ENCODE peak calls at places on chromosomes 2 and 18, in four cellular contexts. One of them, this sample, is unnamed.
A peak's percentile ranks its signal among the peaks of the same experiment; 100 is the strongest.

GRCh38 chr2:84888401-84889276 is 7.8 kb upstream of the TRABD2A start:
- DNase-seq in H9: no peak
- DNase-seq in IMR-90: peak; percentile 83
- DNase-seq in mesendoderm: no peak
- DNase-seq in this sample: peak; percentile 31

GRCh38 chr18:78021196-78021595 is 771.5 kb downstream of the GALR1 start:
- DNase-seq in H9: no peak
- DNase-seq in IMR-90: no peak
- DNase-seq in mesendoderm: peak; percentile 38
- DNase-seq in this sample: no peak

GRCh38 chr2:233830111-233830760 is 24.1 kb downstream of the HJURP start:
- DNase-seq in H9: peak; percentile 18
- DNase-seq in IMR-90: no peak
- DNase-seq in mesendoderm: no peak
- DNase-seq in this sample: no peak

GRCh38 chr18:63025251-63025710 is 294.3 kb downstream of the BCL2 start:
- DNase-seq in H9: peak; percentile 60
- DNase-seq in IMR-90: no peak
- DNase-seq in mesendoderm: peak; percentile 64
- DNase-seq in this sample: no peak

GRCh38 chr2:233705911-233706506 is 6.7 kb upstream of the UGT1A5 start:
- DNase-seq in H9: no peak
- DNase-seq in IMR-90: peak; percentile 1
- DNase-seq in mesendoderm: no peak
- DNase-seq in this sample: no peak

GRCh38 chr2:128309341-128310093 is 9.2 kb downstream of the HS6ST1 start:
- DNase-seq in H9: peak; percentile 25
- DNase-seq in IMR-90: peak; percentile 86
- DNase-seq in mesendoderm: no peak
- DNase-seq in this sample: no peak

GRCh38 chr2:147543056-147543455 is 301.8 kb upstream of the ACVR2A start:
- DNase-seq in H9: no peak
- DNase-seq in IMR-90: peak; percentile 5
- DNase-seq in mesendoderm: no peak
- DNase-seq in this sample: no peak

GRCh38 chr2:131588152-131588873 is 60.6 kb downstream of the CCDC74A start:
- DNase-seq in H9: no peak
- DNase-seq in IMR-90: no peak
- DNase-seq in mesendoderm: no peak
- DNase-seq in this sample: no peak

GRCh38 chr2:40512246-40512645 is 60.4 kb upstream of the SLC8A1 start:
- DNase-seq in H9: no peak
- DNase-seq in IMR-90: no peak
- DNase-seq in mesendoderm: peak; percentile 19
- DNase-seq in this sample: no peak

GRCh38 chr2:100246163-100247145 is 75.8 kb downstream of the LONRF2 start:
- DNase-seq in H9: no peak
- DNase-seq in IMR-90: no peak
- DNase-seq in mesendoderm: peak; percentile 59
- DNase-seq in this sample: no peak

GRCh38 chr2:186201371-186201770 is 284.7 kb upstream of the ZC3H15 start:
- DNase-seq in H9: no peak
- DNase-seq in IMR-90: no peak
- DNase-seq in mesendoderm: peak; percentile 59
- DNase-seq in this sample: no peak

GRCh38 chr2:61877571-61878245 is 10.7 kb downstream of the CCT4 start:
- DNase-seq in H9: no peak
- DNase-seq in IMR-90: no peak
- DNase-seq in mesendoderm: no peak
- DNase-seq in this sample: no peak

GRCh38 chr2:36697424-36698066 is 1.0 kb downstream of the VIT start:
- DNase-seq in H9: no peak
- DNase-seq in IMR-90: peak; percentile 27
- DNase-seq in mesendoderm: peak; percentile 53
- DNase-seq in this sample: no peak

GRCh38 chr18:12408247-12408869 is 629 bp downstream of the PRELID3A start:
- DNase-seq in H9: no peak
- DNase-seq in IMR-90: no peak
- DNase-seq in mesendoderm: peak; percentile 28
- DNase-seq in this sample: no peak

GRCh38 chr2:119170504-119170903 is 12.0 kb upstream of the C1QL2 start:
- DNase-seq in H9: no peak
- DNase-seq in IMR-90: no peak
- DNase-seq in mesendoderm: no peak
- DNase-seq in this sample: no peak

GRCh38 chr2:119174993-119175347 is 16.4 kb upstream of the C1QL2 start:
- DNase-seq in H9: no peak
- DNase-seq in IMR-90: no peak
- DNase-seq in mesendoderm: no peak
- DNase-seq in this sample: no peak

GRCh38 chr2:119174216-119174992 is 15.9 kb upstream of the C1QL2 start:
- DNase-seq in H9: peak; percentile 85
- DNase-seq in IMR-90: no peak
- DNase-seq in mesendoderm: peak; percentile 65
- DNase-seq in this sample: no peak

GRCh38 chr2:119173556-119174060 is 15.1 kb upstream of the C1QL2 start:
- DNase-seq in H9: no peak
- DNase-seq in IMR-90: no peak
- DNase-seq in mesendoderm: no peak
- DNase-seq in this sample: no peak

GRCh38 chr2:119169717-119170116 is 11.2 kb upstream of the C1QL2 start:
- DNase-seq in H9: no peak
- DNase-seq in IMR-90: no peak
- DNase-seq in mesendoderm: peak; percentile 21
- DNase-seq in this sample: no peak
- H4K5ac ChIP-seq in H9: no peak overlapping the region
- H4K5ac ChIP-seq in IMR-90: no peak overlapping the region
- H4K5ac ChIP-seq in mesendoderm: no peak overlapping the region
- H4K5ac ChIP-seq in this sample: no peak overlapping the region

GRCh38 chr2:165239230-165239629 is at the start of gene SCN2A:
- DNase-seq in H9: no peak
- DNase-seq in IMR-90: peak; percentile 49
- DNase-seq in mesendoderm: peak; percentile 63
- DNase-seq in this sample: no peak
- H4K5ac ChIP-seq in H9: no peak within 1 kb of the TSS
- H4K5ac ChIP-seq in IMR-90: no peak within 1 kb of the TSS
- H4K5ac ChIP-seq in mesendoderm: no peak within 1 kb of the TSS
- H4K5ac ChIP-seq in this sample: no peak within 1 kb of the TSS

GRCh38 chr2:217629347-217629746 is 373.4 kb downstream of the TNS1 start:
- DNase-seq in H9: no peak
- DNase-seq in IMR-90: no peak
- DNase-seq in mesendoderm: no peak
- DNase-seq in this sample: no peak

GRCh38 chr2:217634871-217635270 is 367.9 kb downstream of the TNS1 start:
- DNase-seq in H9: no peak
- DNase-seq in IMR-90: no peak
- DNase-seq in mesendoderm: no peak
- DNase-seq in this sample: no peak

GRCh38 chr2:217628061-217628460 is 374.7 kb downstream of the TNS1 start:
- DNase-seq in H9: no peak
- DNase-seq in IMR-90: no peak
- DNase-seq in mesendoderm: no peak
- DNase-seq in this sample: no peak

GRCh38 chr2:217632036-217632435 is 370.8 kb downstream of the TNS1 start:
- DNase-seq in H9: no peak
- DNase-seq in IMR-90: no peak
- DNase-seq in mesendoderm: no peak
- DNase-seq in this sample: no peak

DNA sequence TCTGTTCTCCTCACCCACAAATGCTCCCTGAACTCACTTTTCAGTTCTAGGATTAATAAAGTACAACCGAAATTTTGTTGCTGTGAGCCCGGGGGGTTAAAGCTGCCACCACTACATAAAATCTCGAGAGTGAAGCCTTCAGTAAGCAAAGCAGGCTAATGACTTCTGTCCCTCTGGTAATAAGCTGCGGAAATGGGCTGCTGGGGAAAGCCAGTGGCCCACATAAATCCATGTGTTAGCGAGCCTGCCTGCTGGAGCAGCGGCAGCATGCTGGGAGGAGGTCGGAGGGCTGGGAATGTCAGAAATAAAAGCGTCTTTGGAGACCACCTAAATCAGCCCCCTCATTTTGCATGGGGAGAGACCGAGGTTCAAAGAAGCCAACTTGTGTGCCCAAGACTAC is 371.7 kb downstream of the TNS1 start:
- DNase-seq in H9: no peak
- DNase-seq in IMR-90: no peak
- DNase-seq in mesendoderm: no peak
- DNase-seq in this sample: no peak
- H4K5ac ChIP-seq in H9: no peak overlapping the region
- H4K5ac ChIP-seq in IMR-90: no peak overlapping the region
- H4K5ac ChIP-seq in mesendoderm: no peak overlapping the region
- H4K5ac ChIP-seq in this sample: no peak overlapping the region

GRCh38 chr18:57908092-57908491 is 105.0 kb upstream of the ATP8B1 start:
- DNase-seq in H9: no peak
- DNase-seq in IMR-90: no peak
- DNase-seq in mesendoderm: no peak
- DNase-seq in this sample: no peak
- H4K5ac ChIP-seq in H9: no peak overlapping the region
- H4K5ac ChIP-seq in IMR-90: no peak overlapping the region
- H4K5ac ChIP-seq in mesendoderm: no peak overlapping the region
- H4K5ac ChIP-seq in this sample: no peak overlapping the region

DNA sequence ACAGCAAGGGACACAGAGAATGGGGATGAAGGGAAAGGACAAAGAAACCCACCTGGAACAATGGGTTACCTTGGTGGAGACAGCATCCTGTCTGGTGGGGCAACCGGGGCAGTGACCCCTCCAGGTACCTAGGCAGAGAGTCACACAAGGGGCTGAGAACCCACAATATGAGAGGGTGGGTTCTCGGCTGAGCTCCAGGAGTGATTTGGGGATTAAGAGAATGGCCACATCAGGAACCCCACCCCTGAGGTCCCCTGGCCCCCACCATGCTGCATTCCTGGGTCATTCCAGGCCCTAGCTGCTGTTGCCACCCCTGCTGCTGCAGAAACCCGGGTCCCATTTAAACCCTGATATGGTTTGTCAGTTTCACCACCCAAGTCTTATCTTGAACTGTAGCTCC is 172.3 kb downstream of the RTP5 start:
- DNase-seq in H9: peak; percentile 8
- DNase-seq in IMR-90: no peak
- DNase-seq in mesendoderm: no peak
- DNase-seq in this sample: no peak
- H4K5ac ChIP-seq in H9: no peak overlapping the region
- H4K5ac ChIP-seq in IMR-90: no peak overlapping the region
- H4K5ac ChIP-seq in mesendoderm: no peak overlapping the region
- H4K5ac ChIP-seq in this sample: no peak overlapping the region

DNA sequence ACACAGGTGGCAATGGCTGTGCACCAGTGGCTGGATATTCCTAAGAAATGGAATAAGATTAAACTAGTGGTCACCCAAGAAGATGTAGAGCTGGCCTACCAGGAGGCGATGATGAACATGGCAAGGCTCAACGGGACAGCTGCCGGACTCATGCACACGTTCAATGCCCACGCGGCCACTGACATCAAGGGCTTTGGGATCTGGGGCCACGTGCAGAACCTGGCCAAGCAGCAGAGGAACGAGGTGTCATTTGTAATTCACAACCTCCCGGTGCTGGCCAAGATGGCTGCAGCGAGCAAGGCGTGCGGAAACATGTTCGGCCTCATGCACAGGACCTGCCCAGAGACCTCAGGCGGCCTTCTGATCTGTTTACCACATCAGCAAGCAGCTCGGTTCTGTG is 190.8 kb downstream of the FTCDNL1 start:
- DNase-seq in H9: no peak
- DNase-seq in IMR-90: no peak
- DNase-seq in mesendoderm: no peak
- DNase-seq in this sample: no peak
- H4K5ac ChIP-seq in H9: no peak overlapping the region
- H4K5ac ChIP-seq in IMR-90: no peak overlapping the region
- H4K5ac ChIP-seq in mesendoderm: no peak overlapping the region
- H4K5ac ChIP-seq in this sample: no peak overlapping the region

GRCh38 chr2:49335546-49335945 is 181.2 kb upstream of the FSHR start:
- DNase-seq in H9: no peak
- DNase-seq in IMR-90: no peak
- DNase-seq in mesendoderm: no peak
- DNase-seq in this sample: no peak

GRCh38 chr2:49332415-49332814 is 178.1 kb upstream of the FSHR start:
- DNase-seq in H9: no peak
- DNase-seq in IMR-90: no peak
- DNase-seq in mesendoderm: no peak
- DNase-seq in this sample: no peak
- H4K5ac ChIP-seq in H9: no peak overlapping the region
- H4K5ac ChIP-seq in IMR-90: no peak overlapping the region
- H4K5ac ChIP-seq in mesendoderm: no peak overlapping the region
- H4K5ac ChIP-seq in this sample: no peak overlapping the region